ENCODE peak calls at places on chromosome 10, in five cellular contexts. P is HS-5; W is stimulated activated CD8-positive, alpha-beta memory T cell treated with anti-CD3 and anti-CD28 coated beads, Interleukin-4, amount 100 ng/mL, for 48 hours; N is T-helper 17 cell; D is brain microvascular endothelial cell. H is an unnamed sample.
A peak's percentile ranks its signal among the peaks of the same experiment; 100 is the strongest.

GRCh38 chr10:99529483-99530107 is 3.1 kb upstream of the NKX2-3 start:
- DNase-seq in P (no peak), W (no peak), N (no peak), D (no peak), H (no peak)

GRCh38 chr10:17175551-17175950 is 25.9 kb downstream of the TRDMT1 start:
- DNase-seq in P (no peak), W (no peak), N (no peak), D (peak; percentile 46), H (no peak)

GRCh38 chr10:77386833-77387232 is 250.8 kb downstream of the KCNMA1 start:
- DNase-seq in P (peak; percentile 23), W (no peak), N (no peak), D (peak; percentile 74), H (no peak)

GRCh38 chr10:99522511-99523250 is 10.1 kb upstream of the NKX2-3 start:
- DNase-seq in P (no peak), W (no peak), N (no peak), D (no peak), H (no peak)

GRCh38 chr10:80600251-80600650 is 62.5 kb downstream of the SH2D4B start:
- DNase-seq in P (no peak), W (no peak), N (no peak), D (no peak), H (no peak)

GRCh38 chr10:122139627-122140151 is 131.4 kb upstream of the BTBD16 start:
- DNase-seq in P (no peak), W (no peak), N (no peak), D (no peak), H (no peak)

GRCh38 chr10:63273575-63273974 is 140.4 kb downstream of the NRBF2 start:
- DNase-seq in P (no peak), W (no peak), N (no peak), D (no peak), H (no peak)

GRCh38 chr10:100303724-100304319 is 17.3 kb upstream of the BLOC1S2 start:
- DNase-seq in P (no peak), W (no peak), N (no peak), D (no peak), H (no peak)

GRCh38 chr10:46542567-46543323 is 13.7 kb downstream of the GPRIN2 start:
- DNase-seq in P (no peak), W (no peak), N (no peak), D (no peak), H (no peak)

GRCh38 chr10:87878664-87879459 is 15.4 kb downstream of the PTEN start:
- DNase-seq in P (no peak), W (no peak), N (no peak), D (peak; percentile 54), H (no peak)

GRCh38 chr10:42970451-42971250 is 106.2 kb upstream of the RET start:
- DNase-seq in P (no peak), W (peak; percentile 9), N (no peak), D (no peak), H (no peak)

GRCh38 chr10:19498348-19499290 is 317.6 kb upstream of the PLXDC2 start:
- DNase-seq in P (no peak), W (no peak), N (no peak), D (no peak), H (no peak)

GRCh38 chr10:30747633-30748032 is 118.1 kb upstream of the LYZL2 start:
- DNase-seq in P (no peak), W (peak; percentile 48), N (no peak), D (peak; percentile 38), H (no peak)

GRCh38 chr10:68334672-68335467 is 2.1 kb upstream of the PBLD start:
- DNase-seq in P (no peak), W (no peak), N (no peak), D (no peak), H (no peak)

GRCh38 chr10:44618910-44619309 is 234.0 kb upstream of the CXCL12 start:
- DNase-seq in P (no peak), W (no peak), N (no peak), D (no peak), H (no peak)

GRCh38 chr10:21372651-21373410 is 152.7 kb downstream of the SKIDA1 start:
- DNase-seq in P (peak; percentile 54), W (peak; percentile 38), N (no peak), D (peak; percentile 89), H (no peak)

GRCh38 chr10:11793762-11794479 is 29.2 kb upstream of the PROSER2 start:
- DNase-seq in P (peak; percentile 69), W (no peak), N (no peak), D (peak; percentile 81), H (no peak)

GRCh38 chr10:117656385-117657367 is 114.1 kb downstream of the EMX2 start:
- DNase-seq in P (no peak), W (no peak), N (no peak), D (no peak), H (no peak)

GRCh38 chr10:123640016-123640535 is 26.1 kb upstream of the GPR26 start:
- DNase-seq in P (no peak), W (no peak), N (no peak), D (no peak), H (no peak)

GRCh38 chr10:128274938-128275337 is 148.7 kb upstream of the MKI67 start:
- DNase-seq in P (no peak), W (peak; percentile 30), N (no peak), D (no peak), H (no peak)

GRCh38 chr10:51001587-51001986 is 72.7 kb upstream of the PRKG1 start:
- DNase-seq in P (no peak), W (no peak), N (no peak), D (no peak), H (no peak)

GRCh38 chr10:65670087-65670486 is 1255.7 kb upstream of the LRRTM3 start:
- DNase-seq in P (peak; percentile 73), W (no peak), N (no peak), D (peak; percentile 90), H (no peak)

GRCh38 chr10:128087884-128088695 is 38.1 kb downstream of the MKI67 start:
- DNase-seq in P (no peak), W (no peak), N (no peak), D (no peak), H (no peak)

GRCh38 chr10:124646483-124647352 is 97.5 kb downstream of the FAM53B start:
- DNase-seq in P (peak; percentile 30), W (no peak), N (no peak), D (peak; percentile 82), H (no peak)

GRCh38 chr10:129424978-129425377 is 42.1 kb upstream of the MGMT start:
- DNase-seq in P (no peak), W (no peak), N (no peak), D (no peak), H (no peak)

GRCh38 chr10:113708640-113709039 is 28.9 kb downstream of the CASP7 start:
- DNase-seq in P (no peak), W (no peak), N (no peak), D (no peak), H (no peak)

GRCh38 chr10:75424553-75424952 is 6.9 kb upstream of the LRMDA start:
- DNase-seq in P (no peak), W (no peak), N (no peak), D (no peak), H (no peak)

GRCh38 chr10:132464256-132465192 is 67.5 kb downstream of the PWWP2B start:
- DNase-seq in P (no peak), W (no peak), N (no peak), D (no peak), H (no peak)

GRCh38 chr10:103872137-103872933 is 17.0 kb upstream of the SH3PXD2A start:
- DNase-seq in P (no peak), W (no peak), N (no peak), D (no peak), H (no peak)

GRCh38 chr10:105837951-105838350 is 1196.9 kb downstream of the SORCS3 start:
- DNase-seq in P (peak; percentile 14), W (no peak), N (no peak), D (no peak), H (no peak)

H was measured in T-helper 1 cell.